ENCODE peak calls at places on chromosome 18, in six cellular contexts. One of them, this sample, is unnamed. For H3K27me3, the result is how much of the 10 kb centered on the place peaks cover.

GRCh38 chr18:63850010-63850409 is 37.5 kb upstream of the SERPINB2 start:
- DNase-seq in AG04450: no peak
- DNase-seq in colonic mucosa: no peak
- DNase-seq in upper lobe of left lung: no peak
- DNase-seq in PC-3: peak
- DNase-seq in K562: no peak
- DNase-seq in this sample: no peak

GRCh38 chr18:8097942-8098341 is 511.3 kb upstream of the RAB12 start:
- DNase-seq in AG04450: no peak
- DNase-seq in colonic mucosa: no peak
- DNase-seq in upper lobe of left lung: no peak
- DNase-seq in PC-3: no peak
- DNase-seq in K562: no peak
- DNase-seq in this sample: no peak

GRCh38 chr18:79511671-79512301 is 116.1 kb downstream of the NFATC1 start:
- DNase-seq in AG04450: no peak
- DNase-seq in colonic mucosa: no peak
- DNase-seq in upper lobe of left lung: peak
- DNase-seq in PC-3: no peak
- DNase-seq in K562: no peak
- DNase-seq in this sample: no peak

GRCh38 chr18:74570266-74570665 is 27.4 kb upstream of the ZNF407 start:
- DNase-seq in AG04450: no peak
- DNase-seq in colonic mucosa: no peak
- DNase-seq in upper lobe of left lung: no peak
- DNase-seq in PC-3: no peak
- DNase-seq in K562: no peak
- DNase-seq in this sample: no peak

GRCh38 chr18:68494802-68495560 is 219.9 kb downstream of the TMX3 start:
- DNase-seq in AG04450: peak
- DNase-seq in colonic mucosa: no peak
- DNase-seq in upper lobe of left lung: no peak
- DNase-seq in PC-3: peak
- DNase-seq in K562: no peak
- DNase-seq in this sample: no peak

GRCh38 chr18:21484851-21485636 is 115.5 kb downstream of the ESCO1 start:
- DNase-seq in AG04450: no peak
- DNase-seq in colonic mucosa: no peak
- DNase-seq in upper lobe of left lung: no peak
- DNase-seq in PC-3: peak
- DNase-seq in K562: peak
- DNase-seq in this sample: no peak

GRCh38 chr18:59861009-59861408 is 38.8 kb upstream of the PMAIP1 start:
- DNase-seq in AG04450: no peak
- DNase-seq in colonic mucosa: no peak
- DNase-seq in upper lobe of left lung: no peak
- DNase-seq in PC-3: no peak
- DNase-seq in K562: peak
- DNase-seq in this sample: no peak

GRCh38 chr18:49677762-49678398 is 116.0 kb downstream of the LIPG start:
- DNase-seq in AG04450: no peak
- DNase-seq in colonic mucosa: peak
- DNase-seq in upper lobe of left lung: no peak
- DNase-seq in PC-3: no peak
- DNase-seq in K562: no peak
- DNase-seq in this sample: peak

GRCh38 chr18:3826021-3826420 is 376.0 kb downstream of the TGIF1 start:
- DNase-seq in AG04450: no peak
- DNase-seq in colonic mucosa: no peak
- DNase-seq in upper lobe of left lung: no peak
- DNase-seq in PC-3: no peak
- DNase-seq in K562: no peak
- DNase-seq in this sample: no peak

GRCh38 chr18:35745814-35746213 is 164.3 kb downstream of the GALNT1 start:
- DNase-seq in AG04450: no peak
- DNase-seq in colonic mucosa: no peak
- DNase-seq in upper lobe of left lung: no peak
- DNase-seq in PC-3: no peak
- DNase-seq in K562: no peak
- DNase-seq in this sample: no peak

GRCh38 chr18:75244336-75244735 is 33.7 kb downstream of the TSHZ1 start:
- DNase-seq in AG04450: no peak
- DNase-seq in colonic mucosa: no peak
- DNase-seq in upper lobe of left lung: peak
- DNase-seq in PC-3: peak
- DNase-seq in K562: peak
- DNase-seq in this sample: no peak

GRCh38 chr18:57431512-57432080 is 3.6 kb upstream of the ONECUT2 start:
- DNase-seq in AG04450: no peak
- DNase-seq in colonic mucosa: no peak
- DNase-seq in upper lobe of left lung: no peak
- DNase-seq in PC-3: no peak
- DNase-seq in K562: peak
- DNase-seq in this sample: no peak

GRCh38 chr18:57429607-57430165 is 5.5 kb upstream of the ONECUT2 start:
- DNase-seq in AG04450: no peak
- DNase-seq in colonic mucosa: no peak
- DNase-seq in upper lobe of left lung: no peak
- DNase-seq in PC-3: no peak
- DNase-seq in K562: no peak
- DNase-seq in this sample: no peak

GRCh38 chr18:57430983-57431382 is 4.2 kb upstream of the ONECUT2 start:
- DNase-seq in AG04450: no peak
- DNase-seq in colonic mucosa: no peak
- DNase-seq in upper lobe of left lung: no peak
- DNase-seq in PC-3: no peak
- DNase-seq in K562: no peak
- DNase-seq in this sample: no peak

GRCh38 chr18:57432118-57432517 is 3.1 kb upstream of the ONECUT2 start:
- DNase-seq in AG04450: no peak
- DNase-seq in colonic mucosa: no peak
- DNase-seq in upper lobe of left lung: no peak
- DNase-seq in PC-3: no peak
- DNase-seq in K562: no peak
- DNase-seq in this sample: no peak

GRCh38 chr18:57430166-57430958 is 4.8 kb upstream of the ONECUT2 start:
- DNase-seq in AG04450: no peak
- DNase-seq in colonic mucosa: no peak
- DNase-seq in upper lobe of left lung: no peak
- DNase-seq in PC-3: no peak
- DNase-seq in K562: peak
- DNase-seq in this sample: no peak
- H3K4me3 ChIP-seq in AG04450: no peak
- H3K4me3 ChIP-seq in colonic mucosa: no peak
- H3K4me3 ChIP-seq in upper lobe of left lung: no peak
- H3K4me3 ChIP-seq in PC-3: no peak
- H3K4me3 ChIP-seq in K562: no peak
- H3K4me3 ChIP-seq in this sample: no peak

GRCh38 chr18:31206787-31207381 is 44.2 kb upstream of the DSC1 start:
- DNase-seq in AG04450: no peak
- DNase-seq in colonic mucosa: peak
- DNase-seq in upper lobe of left lung: no peak
- DNase-seq in PC-3: peak
- DNase-seq in K562: peak
- DNase-seq in this sample: peak
- TF ChIP-seq CTCF in AG04450: no peak
- TF ChIP-seq CTCF in colonic mucosa: peak
- TF ChIP-seq CTCF in upper lobe of left lung: peak
- TF ChIP-seq CTCF in PC-3: peak
- TF ChIP-seq CTCF in K562: peak
- TF ChIP-seq CTCF in this sample: peak

DNA sequence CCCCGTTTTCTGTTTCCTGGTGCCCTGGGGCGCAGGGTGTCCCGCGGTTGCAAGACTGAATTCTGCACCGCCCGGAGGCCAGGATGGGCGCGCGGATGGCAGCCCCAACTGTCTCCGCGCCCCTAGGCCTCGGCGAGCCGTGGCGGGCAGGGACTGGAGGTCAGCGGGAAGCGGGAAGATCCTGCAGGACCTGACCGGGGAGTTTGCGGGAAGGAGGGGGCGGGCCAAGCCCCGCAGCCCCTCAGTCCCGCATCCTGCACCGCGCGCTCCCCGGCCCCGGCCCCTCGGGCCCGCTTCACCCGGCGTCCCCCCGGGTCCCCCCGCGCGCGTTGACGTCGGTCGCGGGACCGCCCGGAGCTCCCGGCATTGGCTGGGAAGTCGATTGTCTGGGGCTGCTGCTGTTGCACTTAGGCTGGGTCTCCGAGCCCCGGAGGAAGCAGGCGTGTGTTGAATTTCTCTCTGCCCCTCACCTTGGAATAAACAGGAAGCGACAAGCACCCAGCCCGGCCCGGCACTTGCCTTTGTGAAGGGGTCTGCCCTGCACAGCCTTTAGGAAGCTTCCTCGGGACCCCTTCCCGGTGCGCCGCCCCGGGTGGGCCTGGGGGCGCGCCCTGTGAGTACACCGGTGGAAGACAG is at the start of gene LDLRAD4:
- DNase-seq in AG04450: no peak
- DNase-seq in colonic mucosa: peak
- DNase-seq in upper lobe of left lung: peak
- DNase-seq in PC-3: no peak
- DNase-seq in K562: no peak
- DNase-seq in this sample: no peak
- H3K27me3 ChIP-seq in AG04450: half or more
- H3K27me3 ChIP-seq in colonic mucosa: under half
- H3K27me3 ChIP-seq in upper lobe of left lung: under half
- H3K27me3 ChIP-seq in PC-3: half or more
- H3K27me3 ChIP-seq in K562: under half
- H3K27me3 ChIP-seq in this sample: under half

DNA sequence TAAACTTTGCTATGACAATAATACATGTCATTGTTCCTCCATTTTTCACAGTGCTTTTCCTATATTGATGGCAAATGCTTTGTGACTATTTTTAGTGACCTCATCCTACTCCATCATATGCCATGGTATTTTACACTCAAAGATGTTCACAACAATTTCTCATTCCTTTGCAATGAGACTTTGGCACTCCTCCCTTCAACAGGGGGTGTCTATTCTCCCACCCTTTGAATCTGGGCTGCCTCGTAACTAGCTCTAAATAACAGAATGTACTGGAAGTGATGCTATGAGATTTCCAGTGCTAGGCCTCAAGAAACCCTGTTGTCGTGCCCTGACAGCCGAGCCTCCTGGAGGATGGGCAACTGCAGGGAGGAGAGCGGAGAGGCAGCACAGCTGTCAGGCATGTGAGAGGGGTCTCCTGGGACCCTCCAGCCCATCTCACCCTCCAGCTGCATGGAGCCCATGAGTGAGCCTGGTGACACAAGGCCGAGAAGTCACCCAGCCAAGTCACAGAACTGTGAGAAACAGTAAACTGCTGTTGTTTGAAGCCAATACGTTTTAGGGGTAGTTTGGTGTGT is 103.1 kb upstream of the APCDD1 start:
- DNase-seq in AG04450: no peak
- DNase-seq in colonic mucosa: no peak
- DNase-seq in upper lobe of left lung: no peak
- DNase-seq in PC-3: no peak
- DNase-seq in K562: no peak
- DNase-seq in this sample: no peak
- H3K4me3 ChIP-seq in AG04450: no peak
- H3K4me3 ChIP-seq in colonic mucosa: no peak
- H3K4me3 ChIP-seq in upper lobe of left lung: no peak
- H3K4me3 ChIP-seq in PC-3: no peak
- H3K4me3 ChIP-seq in K562: no peak
- H3K4me3 ChIP-seq in this sample: no peak

GRCh38 chr18:25915907-25916306 is 174.5 kb downstream of the SS18 start:
- DNase-seq in AG04450: no peak
- DNase-seq in colonic mucosa: no peak
- DNase-seq in upper lobe of left lung: no peak
- DNase-seq in PC-3: peak
- DNase-seq in K562: no peak
- DNase-seq in this sample: no peak
- TF ChIP-seq CTCF in AG04450: peak
- TF ChIP-seq CTCF in colonic mucosa: no peak
- TF ChIP-seq CTCF in upper lobe of left lung: no peak
- TF ChIP-seq CTCF in PC-3: peak
- TF ChIP-seq CTCF in K562: peak
- TF ChIP-seq CTCF in this sample: peak

GRCh38 chr18:304887-305529 is 37.2 kb upstream of the THOC1 start:
- DNase-seq in AG04450: no peak
- DNase-seq in colonic mucosa: no peak
- DNase-seq in upper lobe of left lung: no peak
- DNase-seq in PC-3: peak
- DNase-seq in K562: no peak
- DNase-seq in this sample: no peak

GRCh38 chr18:303011-303410 is 35.2 kb upstream of the THOC1 start:
- DNase-seq in AG04450: no peak
- DNase-seq in colonic mucosa: no peak
- DNase-seq in upper lobe of left lung: no peak
- DNase-seq in PC-3: no peak
- DNase-seq in K562: no peak
- DNase-seq in this sample: no peak

GRCh38 chr18:303578-303977 is 35.7 kb upstream of the THOC1 start:
- DNase-seq in AG04450: no peak
- DNase-seq in colonic mucosa: no peak
- DNase-seq in upper lobe of left lung: no peak
- DNase-seq in PC-3: no peak
- DNase-seq in K562: no peak
- DNase-seq in this sample: no peak

GRCh38 chr18:310042-310441 is 42.2 kb upstream of the THOC1 start:
- DNase-seq in AG04450: no peak
- DNase-seq in colonic mucosa: no peak
- DNase-seq in upper lobe of left lung: no peak
- DNase-seq in PC-3: no peak
- DNase-seq in K562: no peak
- DNase-seq in this sample: no peak

GRCh38 chr18:306608-307255 is 38.9 kb upstream of the THOC1 start:
- DNase-seq in AG04450: no peak
- DNase-seq in colonic mucosa: no peak
- DNase-seq in upper lobe of left lung: no peak
- DNase-seq in PC-3: no peak
- DNase-seq in K562: no peak
- DNase-seq in this sample: no peak
- H3K27me3 ChIP-seq in AG04450: half or more
- H3K27me3 ChIP-seq in colonic mucosa: under half
- H3K27me3 ChIP-seq in upper lobe of left lung: under half
- H3K27me3 ChIP-seq in PC-3: half or more
- H3K27me3 ChIP-seq in K562: under half
- H3K27me3 ChIP-seq in this sample: under half

DNA sequence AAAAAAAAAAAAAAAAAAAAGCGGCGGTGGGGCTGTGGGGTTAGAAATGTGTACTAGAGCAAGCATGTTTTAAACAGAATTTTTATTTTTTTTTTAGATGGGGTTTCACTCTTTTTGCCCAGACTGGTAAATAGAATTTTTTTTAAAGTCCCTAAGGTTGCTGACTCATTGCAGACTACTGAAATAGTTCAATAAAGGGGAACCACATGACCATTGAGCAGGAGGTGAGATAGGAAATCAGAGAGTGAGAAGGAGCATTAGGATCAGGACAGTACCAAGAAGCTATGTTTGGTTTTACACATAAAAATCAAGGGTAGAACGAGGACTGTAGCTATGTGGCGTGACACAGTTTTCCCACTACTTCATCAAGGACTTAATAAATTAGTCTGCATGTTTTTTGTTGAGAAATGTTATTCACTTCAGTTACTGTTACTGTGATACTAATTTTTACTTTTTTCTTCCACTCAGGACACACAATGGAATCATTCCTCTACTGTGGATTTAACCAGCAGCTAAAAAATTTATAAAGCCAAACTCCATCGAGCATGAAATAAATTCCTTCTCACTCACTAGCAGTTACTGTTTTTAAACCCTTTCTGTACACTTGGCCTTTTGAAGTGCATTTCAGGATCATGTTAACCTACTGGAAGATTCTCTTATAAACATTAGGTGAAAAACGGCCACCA is 33.4 kb downstream of the LAMA1 start:
- DNase-seq in AG04450: peak
- DNase-seq in colonic mucosa: no peak
- DNase-seq in upper lobe of left lung: no peak
- DNase-seq in PC-3: no peak
- DNase-seq in K562: no peak
- DNase-seq in this sample: no peak
- H3K4me3 ChIP-seq in AG04450: no peak
- H3K4me3 ChIP-seq in colonic mucosa: no peak
- H3K4me3 ChIP-seq in upper lobe of left lung: no peak
- H3K4me3 ChIP-seq in PC-3: no peak
- H3K4me3 ChIP-seq in K562: no peak
- H3K4me3 ChIP-seq in this sample: no peak

This sample was measured in GM06990.